ENCODE peak calls at places on chromosome 15, in six cellular contexts. One of them, this sample, is unnamed.

GRCh38 chr15:66995257-66995656 is 70.1 kb upstream of the SMAD3 start:
- DNase-seq in neuronal stem cell: no peak
- DNase-seq in body of pancreas: no peak
- DNase-seq in transverse colon: no peak
- DNase-seq in HepG2: no peak
- DNase-seq in testis: no peak
- DNase-seq in this sample: no peak

GRCh38 chr15:88166330-88166993 is 90.1 kb downstream of the NTRK3 start:
- DNase-seq in neuronal stem cell: peak; percentile 45
- DNase-seq in body of pancreas: peak; percentile 6
- DNase-seq in transverse colon: no peak
- DNase-seq in HepG2: peak; percentile 10
- DNase-seq in testis: peak; percentile 21
- DNase-seq in this sample: no peak

GRCh38 chr15:55774113-55774970 is 31.4 kb upstream of the PRTG start:
- DNase-seq in neuronal stem cell: peak; percentile 62
- DNase-seq in body of pancreas: peak; percentile 39
- DNase-seq in transverse colon: peak; percentile 38
- DNase-seq in HepG2: peak; percentile 33
- DNase-seq in testis: peak; percentile 62
- DNase-seq in this sample: no peak

GRCh38 chr15:78752492-78753358 is 58.5 kb downstream of the ADAMTS7 start:
- DNase-seq in neuronal stem cell: no peak
- DNase-seq in body of pancreas: no peak
- DNase-seq in transverse colon: no peak
- DNase-seq in HepG2: no peak
- DNase-seq in testis: no peak
- DNase-seq in this sample: no peak

GRCh38 chr15:48940508-48940907 is 23.2 kb downstream of the SHC4 start:
- DNase-seq in neuronal stem cell: no peak
- DNase-seq in body of pancreas: no peak
- DNase-seq in transverse colon: no peak
- DNase-seq in HepG2: no peak
- DNase-seq in testis: no peak
- DNase-seq in this sample: no peak

GRCh38 chr15:73265536-73266153 is 103.1 kb downstream of the HCN4 start:
- DNase-seq in neuronal stem cell: peak; percentile 36
- DNase-seq in body of pancreas: peak; percentile 60
- DNase-seq in transverse colon: peak; percentile 11
- DNase-seq in HepG2: peak; percentile 52
- DNase-seq in testis: peak; percentile 55
- DNase-seq in this sample: no peak

GRCh38 chr15:44537728-44538240 is 837 bp downstream of the EIF3J start:
- DNase-seq in neuronal stem cell: no peak
- DNase-seq in body of pancreas: no peak
- DNase-seq in transverse colon: no peak
- DNase-seq in HepG2: peak; percentile 49
- DNase-seq in testis: no peak
- DNase-seq in this sample: no peak

GRCh38 chr15:45871121-45871855 is 236.5 kb downstream of the SQOR start:
- DNase-seq in neuronal stem cell: no peak
- DNase-seq in body of pancreas: no peak
- DNase-seq in transverse colon: peak; percentile 31
- DNase-seq in HepG2: no peak
- DNase-seq in testis: no peak
- DNase-seq in this sample: no peak

GRCh38 chr15:23567921-23568320 is 2.4 kb downstream of the MKRN3 start:
- DNase-seq in neuronal stem cell: no peak
- DNase-seq in body of pancreas: no peak
- DNase-seq in transverse colon: no peak
- DNase-seq in HepG2: no peak
- DNase-seq in testis: no peak
- DNase-seq in this sample: no peak

GRCh38 chr15:69154684-69155083 is 5.8 kb upstream of the GLCE start:
- DNase-seq in neuronal stem cell: no peak
- DNase-seq in body of pancreas: no peak
- DNase-seq in transverse colon: no peak
- DNase-seq in HepG2: no peak
- DNase-seq in testis: no peak
- DNase-seq in this sample: no peak

GRCh38 chr15:28962851-28963710 is 77.3 kb downstream of the APBA2 start:
- DNase-seq in neuronal stem cell: no peak
- DNase-seq in body of pancreas: no peak
- DNase-seq in transverse colon: no peak
- DNase-seq in HepG2: no peak
- DNase-seq in testis: no peak
- DNase-seq in this sample: no peak

GRCh38 chr15:46344115-46344749 is 709.4 kb downstream of the SQOR start:
- DNase-seq in neuronal stem cell: no peak
- DNase-seq in body of pancreas: peak; percentile 15
- DNase-seq in transverse colon: no peak
- DNase-seq in HepG2: no peak
- DNase-seq in testis: no peak
- DNase-seq in this sample: no peak

GRCh38 chr15:63634154-63634553 is 37.0 kb downstream of the FBXL22 start:
- DNase-seq in neuronal stem cell: no peak
- DNase-seq in body of pancreas: no peak
- DNase-seq in transverse colon: no peak
- DNase-seq in HepG2: no peak
- DNase-seq in testis: no peak
- DNase-seq in this sample: no peak

GRCh38 chr15:101258238-101259144 is 6.6 kb upstream of the CHSY1 start:
- DNase-seq in neuronal stem cell: no peak
- DNase-seq in body of pancreas: peak; percentile 77
- DNase-seq in transverse colon: peak; percentile 68
- DNase-seq in HepG2: peak; percentile 57
- DNase-seq in testis: peak; percentile 75
- DNase-seq in this sample: no peak

GRCh38 chr15:28922712-28923012 is 36.9 kb downstream of the APBA2 start:
- DNase-seq in neuronal stem cell: no peak
- DNase-seq in body of pancreas: no peak
- DNase-seq in transverse colon: no peak
- DNase-seq in HepG2: no peak
- DNase-seq in testis: no peak
- DNase-seq in this sample: no peak

GRCh38 chr15:38912067-38912466 is 347.5 kb upstream of the RASGRP1 start:
- DNase-seq in neuronal stem cell: no peak
- DNase-seq in body of pancreas: no peak
- DNase-seq in transverse colon: no peak
- DNase-seq in HepG2: no peak
- DNase-seq in testis: no peak
- DNase-seq in this sample: no peak

GRCh38 chr15:36449084-36449661 is 130.3 kb upstream of the CDIN1 start:
- DNase-seq in neuronal stem cell: peak; percentile 32
- DNase-seq in body of pancreas: no peak
- DNase-seq in transverse colon: no peak
- DNase-seq in HepG2: no peak
- DNase-seq in testis: no peak
- DNase-seq in this sample: peak; percentile 16

GRCh38 chr15:40873625-40874561 is at the start of gene RHOV:
- DNase-seq in neuronal stem cell: peak; percentile 48
- DNase-seq in body of pancreas: peak; percentile 93
- DNase-seq in transverse colon: peak; percentile 85
- DNase-seq in HepG2: peak; percentile 62
- DNase-seq in testis: peak; percentile 68
- DNase-seq in this sample: no peak

GRCh38 chr15:72685925-72686794 is at the start of the genes BBS4 and HIGD2B:
- DNase-seq in neuronal stem cell: peak; percentile 88
- DNase-seq in body of pancreas: peak; percentile 91
- DNase-seq in transverse colon: peak; percentile 92
- DNase-seq in HepG2: peak; percentile 87
- DNase-seq in testis: peak; percentile 93
- DNase-seq in this sample: peak; percentile 72

GRCh38 chr15:99421172-99421656 is 144.6 kb upstream of the MEF2A start:
- DNase-seq in neuronal stem cell: no peak
- DNase-seq in body of pancreas: peak; percentile 48
- DNase-seq in transverse colon: no peak
- DNase-seq in HepG2: peak; percentile 89
- DNase-seq in testis: peak; percentile 12
- DNase-seq in this sample: no peak

GRCh38 chr15:89898146-89898545 is 4.4 kb upstream of the AP3S2 start:
- DNase-seq in neuronal stem cell: no peak
- DNase-seq in body of pancreas: no peak
- DNase-seq in transverse colon: no peak
- DNase-seq in HepG2: no peak
- DNase-seq in testis: no peak
- DNase-seq in this sample: no peak

GRCh38 chr15:100241572-100242479 is 99.9 kb downstream of the ADAMTS17 start:
- DNase-seq in neuronal stem cell: no peak
- DNase-seq in body of pancreas: peak; percentile 26
- DNase-seq in transverse colon: no peak
- DNase-seq in HepG2: peak; percentile 63
- DNase-seq in testis: peak; percentile 71
- DNase-seq in this sample: no peak

GRCh38 chr15:91915576-91915975 is 62.1 kb downstream of the SLCO3A1 start:
- DNase-seq in neuronal stem cell: no peak
- DNase-seq in body of pancreas: no peak
- DNase-seq in transverse colon: peak; percentile 65
- DNase-seq in HepG2: no peak
- DNase-seq in testis: no peak
- DNase-seq in this sample: no peak

GRCh38 chr15:40038654-40039543 is at the start of gene SRP14:
- DNase-seq in neuronal stem cell: peak; percentile 90
- DNase-seq in body of pancreas: peak; percentile 94
- DNase-seq in transverse colon: peak; percentile 95
- DNase-seq in HepG2: peak; percentile 91
- DNase-seq in testis: peak; percentile 98
- DNase-seq in this sample: peak; percentile 75

GRCh38 chr15:52019394-52020252 is 604 bp downstream of the MAPK6 start:
- DNase-seq in neuronal stem cell: peak; percentile 57
- DNase-seq in body of pancreas: peak; percentile 89
- DNase-seq in transverse colon: peak; percentile 92
- DNase-seq in HepG2: peak; percentile 75
- DNase-seq in testis: peak; percentile 87
- DNase-seq in this sample: no peak

GRCh38 chr15:68620721-68621528 is 42.1 kb downstream of the CORO2B start:
- DNase-seq in neuronal stem cell: no peak
- DNase-seq in body of pancreas: peak; percentile 63
- DNase-seq in transverse colon: peak; percentile 67
- DNase-seq in HepG2: no peak
- DNase-seq in testis: peak; percentile 77
- DNase-seq in this sample: no peak

GRCh38 chr15:38707802-38708671 is 143.4 kb upstream of the RASGRP1 start:
- DNase-seq in neuronal stem cell: peak; percentile 58
- DNase-seq in body of pancreas: peak; percentile 52
- DNase-seq in transverse colon: peak; percentile 38
- DNase-seq in HepG2: peak; percentile 39
- DNase-seq in testis: peak; percentile 43
- DNase-seq in this sample: peak; percentile 54

GRCh38 chr15:80127911-80128310 is 24.9 kb upstream of the FAH start:
- DNase-seq in neuronal stem cell: no peak
- DNase-seq in body of pancreas: no peak
- DNase-seq in transverse colon: no peak
- DNase-seq in HepG2: no peak
- DNase-seq in testis: no peak
- DNase-seq in this sample: no peak
- H3K36me3 ChIP-seq in neuronal stem cell: peaks cover 82% of the 10 kb centered on the region
- H3K36me3 ChIP-seq in body of pancreas: no peaks in the 10 kb centered on the region
- H3K36me3 ChIP-seq in transverse colon: no peaks in the 10 kb centered on the region
- H3K36me3 ChIP-seq in HepG2: peaks cover 6% of the 10 kb centered on the region
- H3K36me3 ChIP-seq in testis: no peaks in the 10 kb centered on the region
- H3K36me3 ChIP-seq in this sample: no peaks in the 10 kb centered on the region

GRCh38 chr15:74384566-74385441 is 17.4 kb upstream of the CYP11A1 start:
- DNase-seq in neuronal stem cell: no peak
- DNase-seq in body of pancreas: no peak
- DNase-seq in transverse colon: peak; percentile 58
- DNase-seq in HepG2: no peak
- DNase-seq in testis: no peak
- DNase-seq in this sample: no peak
- H3K4me1 ChIP-seq in neuronal stem cell: peaks cover 11% of the 10 kb centered on the region
- H3K4me1 ChIP-seq in body of pancreas: no peaks in the 10 kb centered on the region
- H3K4me1 ChIP-seq in transverse colon: no peaks in the 10 kb centered on the region
- H3K4me1 ChIP-seq in HepG2: peaks cover 86% of the 10 kb centered on the region
- H3K4me1 ChIP-seq in testis: peaks cover 25% of the 10 kb centered on the region
- H3K4me1 ChIP-seq in this sample: no peaks in the 10 kb centered on the region

GRCh38 chr15:95742256-95742655 is 588.2 kb upstream of the NR2F2 start:
- DNase-seq in neuronal stem cell: no peak
- DNase-seq in body of pancreas: no peak
- DNase-seq in transverse colon: no peak
- DNase-seq in HepG2: no peak
- DNase-seq in testis: no peak
- DNase-seq in this sample: no peak

GRCh38 chr15:95741830-95742229 is 588.7 kb upstream of the NR2F2 start:
- DNase-seq in neuronal stem cell: no peak
- DNase-seq in body of pancreas: no peak
- DNase-seq in transverse colon: no peak
- DNase-seq in HepG2: no peak
- DNase-seq in testis: no peak
- DNase-seq in this sample: no peak

GRCh38 chr15:95737051-95737450 is 593.4 kb upstream of the NR2F2 start:
- DNase-seq in neuronal stem cell: no peak
- DNase-seq in body of pancreas: no peak
- DNase-seq in transverse colon: no peak
- DNase-seq in HepG2: no peak
- DNase-seq in testis: no peak
- DNase-seq in this sample: no peak

GRCh38 chr15:95739161-95739560 is 591.3 kb upstream of the NR2F2 start:
- DNase-seq in neuronal stem cell: no peak
- DNase-seq in body of pancreas: no peak
- DNase-seq in transverse colon: no peak
- DNase-seq in HepG2: no peak
- DNase-seq in testis: no peak
- DNase-seq in this sample: no peak

DNA sequence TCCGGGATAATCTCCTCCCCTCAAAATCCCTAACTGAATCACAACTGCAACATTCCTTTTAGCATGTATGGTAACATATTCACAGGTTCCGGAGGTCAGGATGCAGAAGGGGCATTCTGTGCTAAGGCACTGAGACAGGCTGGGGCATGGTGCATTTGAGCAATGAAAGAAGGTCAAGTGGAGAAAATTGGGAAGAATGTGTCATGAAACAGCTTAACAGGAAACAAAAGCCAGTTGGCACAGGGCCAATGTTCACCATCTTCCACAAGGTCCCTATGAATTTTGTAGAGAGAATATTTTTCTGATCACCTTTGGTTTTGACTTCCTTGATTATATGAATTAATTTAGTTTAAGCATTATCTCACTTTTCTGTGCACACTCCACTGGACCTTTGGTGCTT is 587.7 kb upstream of the NR2F2 start:
- DNase-seq in neuronal stem cell: no peak
- DNase-seq in body of pancreas: peak; percentile 12
- DNase-seq in transverse colon: no peak
- DNase-seq in HepG2: no peak
- DNase-seq in testis: peak; percentile 22
- DNase-seq in this sample: no peak
- H3K27ac ChIP-seq in neuronal stem cell: no peak overlapping the region
- H3K27ac ChIP-seq in body of pancreas: no peak overlapping the region
- H3K27ac ChIP-seq in transverse colon: no peak overlapping the region
- H3K27ac ChIP-seq in HepG2: no peak overlapping the region
- H3K27ac ChIP-seq in testis: no peak overlapping the region
- H3K27ac ChIP-seq in this sample: no peak overlapping the region

DNA sequence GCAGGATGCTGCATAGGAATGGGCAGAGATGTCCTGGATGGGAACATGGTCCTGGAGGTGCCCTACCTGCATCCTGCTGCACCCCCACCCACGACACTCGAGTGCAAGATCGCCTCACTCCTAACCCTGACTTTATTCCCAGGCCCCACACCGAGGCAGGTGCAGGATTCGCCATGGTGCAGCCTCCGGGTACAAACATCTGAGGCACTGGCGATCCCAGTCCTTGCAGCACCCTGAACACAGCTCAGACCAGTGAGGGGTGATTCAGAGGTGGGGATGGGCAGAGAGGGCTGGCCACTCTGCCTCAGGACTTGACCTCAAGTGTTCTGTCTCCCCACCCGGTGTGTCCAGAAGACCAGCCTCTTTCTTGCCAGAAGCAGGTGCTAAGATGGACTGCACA is 49.1 kb downstream of the KLF13 start:
- DNase-seq in neuronal stem cell: no peak
- DNase-seq in body of pancreas: no peak
- DNase-seq in transverse colon: no peak
- DNase-seq in HepG2: no peak
- DNase-seq in testis: no peak
- DNase-seq in this sample: no peak
- H3K36me3 ChIP-seq in neuronal stem cell: peaks cover 34% of the 10 kb centered on the region
- H3K36me3 ChIP-seq in body of pancreas: no peaks in the 10 kb centered on the region
- H3K36me3 ChIP-seq in transverse colon: no peaks in the 10 kb centered on the region
- H3K36me3 ChIP-seq in HepG2: peaks cover 8% of the 10 kb centered on the region
- H3K36me3 ChIP-seq in testis: no peaks in the 10 kb centered on the region
- H3K36me3 ChIP-seq in this sample: peaks cover 2% of the 10 kb centered on the region

This sample was measured in iPS DF 6.9.